ENCODE peak calls at places on chromosomes 2 and 18, in four cellular contexts. N is MM.1S, J is transverse colon, A is neural progenitor cell. U is an unnamed sample.

GRCh38 chr2:10447300-10448207 is 573 bp downstream of the ODC1 start:
- DNase-seq in N (peak; percentile 72), J (peak; percentile 69), A (peak; percentile 38), U (peak; percentile 51)

GRCh38 chr2:15181092-15181745 is 379.9 kb downstream of the NBAS start:
- DNase-seq in N (no peak), J (no peak), A (no peak), U (no peak)

GRCh38 chr2:96637385-96638143 is 548 bp downstream of the KANSL3 start:
- DNase-seq in N (peak; percentile 90), J (peak; percentile 89), A (peak; percentile 82), U (peak; percentile 88)

GRCh38 chr2:75986617-75987016 is 275.9 kb upstream of the GCFC2 start:
- DNase-seq in N (no peak), J (no peak), A (no peak), U (no peak)

GRCh38 chr2:102045697-102046096 is 53.9 kb downstream of the IL1R2 start:
- DNase-seq in N (no peak), J (no peak), A (no peak), U (no peak)

GRCh38 chr18:59556265-59556664 is 141.0 kb downstream of the CCBE1 start:
- DNase-seq in N (no peak), J (no peak), A (no peak), U (peak; percentile 72)

GRCh38 chr2:174752403-174753037 is 11.8 kb downstream of the CHRNA1 start:
- DNase-seq in N (peak; percentile 71), J (no peak), A (no peak), U (peak; percentile 5)

GRCh38 chr18:8603663-8604520 is 5.3 kb upstream of the RAB12 start:
- DNase-seq in N (peak; percentile 45), J (no peak), A (no peak), U (peak; percentile 35)

GRCh38 chr2:127637236-127637630 is 8.7 kb upstream of the GPR17 start:
- DNase-seq in N (no peak), J (no peak), A (no peak), U (no peak)

GRCh38 chr2:231704017-231704416 is 4.3 kb upstream of the PTMA start:
- DNase-seq in N (no peak), J (no peak), A (peak; percentile 0), U (no peak)

GRCh38 chr2:231928901-231929725 is 2.9 kb upstream of the NPPC start:
- DNase-seq in N (no peak), J (no peak), A (no peak), U (no peak)

GRCh38 chr18:10086458-10086857 is 172.6 kb downstream of the VAPA start:
- DNase-seq in N (no peak), J (no peak), A (peak; percentile 69), U (no peak)

GRCh38 chr2:86293612-86294011 is 43.8 kb downstream of the REEP1 start:
- DNase-seq in N (no peak), J (no peak), A (no peak), U (no peak)

GRCh38 chr18:49911414-49911813 is 98.1 kb upstream of the ACAA2 start:
- DNase-seq in N (no peak), J (no peak), A (peak; percentile 62), U (peak; percentile 9)

GRCh38 chr18:76573325-76574025 is 78.4 kb upstream of the ZNF516 start:
- DNase-seq in N (no peak), J (no peak), A (no peak), U (peak; percentile 74)

GRCh38 chr18:7746106-7746505 is 179.0 kb downstream of the PTPRM start:
- DNase-seq in N (no peak), J (no peak), A (no peak), U (no peak)

DNA sequence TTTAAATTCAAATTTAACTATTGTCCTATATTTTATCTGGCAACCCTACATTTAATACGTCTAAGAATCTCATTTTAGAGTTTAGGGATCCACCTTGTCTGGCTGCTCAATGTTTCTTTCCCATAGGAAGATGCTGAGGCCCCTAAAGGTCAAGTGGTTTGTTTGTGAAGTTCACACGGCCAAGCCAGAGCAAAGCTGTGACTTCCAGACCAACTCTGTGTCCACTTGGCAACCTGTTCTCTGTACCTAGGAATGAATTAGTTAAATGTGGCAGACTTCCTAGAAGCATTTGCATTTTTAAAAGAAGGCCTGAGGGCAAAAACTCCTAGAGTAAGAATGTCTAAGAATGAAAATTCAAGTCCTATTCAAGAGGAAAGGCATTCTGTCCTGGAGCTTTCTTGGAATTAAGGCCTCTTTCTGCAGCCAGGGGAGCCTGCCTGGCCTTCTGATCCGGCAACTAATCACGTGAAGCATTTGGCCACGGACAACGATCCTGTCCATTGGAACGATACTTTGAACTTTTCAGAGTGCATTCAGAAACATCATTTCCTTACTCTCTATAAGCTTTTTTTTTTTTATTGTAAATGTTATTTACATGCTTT is 155.0 kb downstream of the SETBP1 start:
- DNase-seq in N (no peak), J (no peak), A (peak; percentile 31), U (no peak)
- TF ChIP-seq CTCF in N (no peak), J (no peak), A (no peak), U (no peak)

GRCh38 chr2:82007051-82007664 is 1702.6 kb upstream of the LRRTM1 start:
- DNase-seq in N (no peak), J (no peak), A (no peak), U (no peak)
- H3K4me3 ChIP-seq in N (no peak overlapping the region), J (no peak overlapping the region), A (no peak overlapping the region), U (no peak overlapping the region)

DNA sequence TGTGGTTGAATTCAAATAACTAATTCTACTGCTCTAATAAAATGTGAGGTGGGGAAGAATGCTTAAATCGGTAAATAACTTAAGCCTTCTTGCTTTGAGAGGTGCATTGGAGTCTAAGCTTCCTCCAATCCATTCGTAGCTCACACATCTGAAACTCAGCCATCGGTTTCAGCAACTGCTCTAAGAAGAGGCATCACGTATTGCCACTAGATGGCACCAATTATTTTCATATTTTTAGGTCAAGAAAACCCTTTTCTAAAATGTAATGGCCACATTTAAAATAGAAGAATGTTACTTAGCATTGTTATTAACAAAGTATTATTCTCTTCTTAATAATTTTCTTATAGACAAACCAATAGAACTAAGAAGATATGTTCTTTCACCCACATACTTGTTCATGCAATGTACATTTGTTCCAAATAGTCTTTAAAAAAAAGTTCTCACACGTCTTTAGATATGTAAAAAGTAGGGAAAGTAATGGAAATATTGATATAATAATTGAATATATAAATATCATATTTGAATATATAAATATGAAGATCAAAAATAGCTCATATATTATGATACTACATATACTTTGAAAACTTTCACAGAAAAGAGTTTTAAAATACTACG is 229.8 kb downstream of the CCDC178 start:
- DNase-seq in N (peak; percentile 52), J (no peak), A (peak; percentile 65), U (peak; percentile 69)
- TF ChIP-seq CTCF in N (peak; percentile 63), J (peak; percentile 46), A (peak; percentile 73), U (peak; percentile 76)

DNA sequence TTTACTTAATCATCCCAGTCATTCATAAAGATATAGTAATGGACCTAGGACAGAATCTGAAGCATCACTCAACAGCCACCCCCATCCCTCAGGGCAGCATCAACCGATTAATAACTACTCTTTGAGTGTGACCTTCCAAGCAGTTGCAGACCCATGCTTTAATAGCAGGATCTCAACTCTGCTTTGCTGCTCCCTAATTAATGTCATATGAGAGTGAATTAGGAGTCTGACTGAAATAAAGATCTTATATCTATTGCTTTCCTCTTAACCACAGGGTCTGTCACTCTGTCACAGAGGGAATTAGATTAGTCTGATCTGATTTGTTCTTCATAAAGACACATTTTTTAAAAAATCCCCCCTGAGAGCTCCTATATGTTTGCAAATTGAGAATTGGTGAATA is 46.1 kb upstream of the LRP1B start:
- DNase-seq in N (no peak), J (no peak), A (no peak), U (no peak)
- H3K4me3 ChIP-seq in N (no peak overlapping the region), J (no peak overlapping the region), A (no peak overlapping the region), U (no peak overlapping the region)

GRCh38 chr2:99727199-99727598 is 237.4 kb upstream of the REV1 start:
- DNase-seq in N (no peak), J (no peak), A (no peak), U (no peak)

GRCh38 chr2:99728166-99728565 is 238.3 kb upstream of the REV1 start:
- DNase-seq in N (no peak), J (no peak), A (no peak), U (no peak)

GRCh38 chr2:99723632-99724031 is 233.8 kb upstream of the REV1 start:
- DNase-seq in N (no peak), J (no peak), A (no peak), U (no peak)

GRCh38 chr2:99722726-99723125 is 232.9 kb upstream of the REV1 start:
- DNase-seq in N (no peak), J (no peak), A (no peak), U (peak; percentile 29)

GRCh38 chr2:99725810-99726209 is 236.0 kb upstream of the REV1 start:
- DNase-seq in N (no peak), J (no peak), A (no peak), U (peak; percentile 34)
- TF ChIP-seq CTCF in N (no peak), J (no peak), A (peak; percentile 44), U (peak; percentile 54)

DNA sequence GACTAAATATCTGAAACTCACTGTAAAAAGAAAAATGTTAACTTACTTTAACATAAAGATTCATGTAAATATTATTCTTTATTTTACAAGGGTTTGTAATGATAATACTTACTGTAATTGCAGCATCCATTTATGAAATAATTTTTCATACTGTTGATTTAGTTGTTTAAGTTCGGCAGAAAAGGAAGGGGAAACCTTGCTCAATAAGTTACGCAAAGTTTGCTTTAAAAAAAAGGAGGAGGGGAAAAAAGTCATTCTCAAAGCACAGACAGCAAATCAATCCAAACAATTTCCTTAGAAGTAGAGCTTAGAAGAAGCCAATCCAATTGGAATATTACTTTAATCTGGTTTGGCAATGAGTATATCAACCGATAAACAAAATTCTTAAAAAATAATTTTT is 32.2 kb downstream of the ORC2 start:
- DNase-seq in N (no peak), J (no peak), A (no peak), U (peak; percentile 50)
- H3K4me3 ChIP-seq in N (no peak overlapping the region), J (no peak overlapping the region), A (no peak overlapping the region), U (no peak overlapping the region)